ENCODE peak calls at places on chromosomes 2 and 18, in four cellular contexts. E is PC-3, P is neural progenitor cell, O is K562. X is an unnamed sample.

GRCh38 chr2:127707890-127708648 is 6.8 kb downstream of the SFT2D3 start:
- DNase-seq in P (no peak), E (no peak), O (no peak), X (no peak)

GRCh38 chr2:96618599-96619283 is 19.4 kb downstream of the KANSL3 start:
- DNase-seq in P (no peak), E (no peak), O (no peak), X (no peak)

GRCh38 chr2:237630216-237631000 is 3.0 kb downstream of the LRRFIP1 start:
- DNase-seq in P (no peak), O (no peak), E (no peak), X (no peak)

GRCh38 chr2:206442854-206443734 is at the start of gene ADAM23:
- DNase-seq in P (peak), O (peak), E (peak), X (peak)

GRCh38 chr2:127862228-127862627 is 4.3 kb upstream of the POLR2D start:
- DNase-seq in O (no peak), E (no peak), P (no peak), X (no peak)

GRCh38 chr18:57784034-57784815 is 18.9 kb downstream of the ATP8B1 start:
- DNase-seq in E (peak), P (no peak), O (peak), X (no peak)

GRCh38 chr2:225192869-225193268 is 150.6 kb upstream of the DOCK10 start:
- DNase-seq in O (no peak), E (peak), P (no peak), X (no peak)

GRCh38 chr2:149346272-149346671 is 15.9 kb downstream of the LYPD6 start:
- DNase-seq in E (no peak), O (no peak), P (no peak), X (no peak)

GRCh38 chr2:72425996-72426395 is 278.3 kb upstream of the CYP26B1 start:
- DNase-seq in E (no peak), O (no peak), P (no peak), X (no peak)

DNA sequence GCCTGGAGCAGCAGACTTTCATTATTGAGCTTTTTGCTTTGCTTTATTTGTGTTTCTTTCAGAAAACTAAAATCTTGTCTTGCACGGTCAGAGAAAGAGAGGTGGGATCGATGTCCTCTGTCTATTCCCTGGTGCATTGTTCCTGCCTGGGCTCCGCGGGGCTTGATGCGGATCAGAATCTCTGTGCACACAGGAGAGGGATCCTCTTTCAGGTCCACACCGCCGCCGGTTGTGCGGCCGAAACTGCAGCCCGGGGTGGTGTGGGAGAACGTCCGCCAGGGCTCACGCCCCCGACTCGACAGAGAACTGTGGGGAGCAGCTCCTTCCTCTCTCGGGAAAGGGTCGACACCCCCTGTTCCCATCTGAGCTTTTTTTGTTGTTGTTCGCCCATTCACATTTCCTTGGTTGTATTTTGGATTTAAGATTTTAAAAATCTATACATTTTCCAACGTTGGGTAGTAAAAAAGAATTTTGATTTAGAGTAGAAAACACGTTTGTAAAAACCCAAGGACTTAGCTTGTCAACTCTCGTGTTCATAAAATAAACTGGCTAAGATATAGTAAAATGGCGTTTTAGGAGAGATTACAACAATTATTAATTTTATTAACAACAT is 23.6 kb upstream of the ZNF516 start:
- DNase-seq in O (no peak), E (no peak), P (peak), X (peak)
- TF ChIP-seq CTCF in O (no peak), E (no peak), P (peak), X (no peak)

DNA sequence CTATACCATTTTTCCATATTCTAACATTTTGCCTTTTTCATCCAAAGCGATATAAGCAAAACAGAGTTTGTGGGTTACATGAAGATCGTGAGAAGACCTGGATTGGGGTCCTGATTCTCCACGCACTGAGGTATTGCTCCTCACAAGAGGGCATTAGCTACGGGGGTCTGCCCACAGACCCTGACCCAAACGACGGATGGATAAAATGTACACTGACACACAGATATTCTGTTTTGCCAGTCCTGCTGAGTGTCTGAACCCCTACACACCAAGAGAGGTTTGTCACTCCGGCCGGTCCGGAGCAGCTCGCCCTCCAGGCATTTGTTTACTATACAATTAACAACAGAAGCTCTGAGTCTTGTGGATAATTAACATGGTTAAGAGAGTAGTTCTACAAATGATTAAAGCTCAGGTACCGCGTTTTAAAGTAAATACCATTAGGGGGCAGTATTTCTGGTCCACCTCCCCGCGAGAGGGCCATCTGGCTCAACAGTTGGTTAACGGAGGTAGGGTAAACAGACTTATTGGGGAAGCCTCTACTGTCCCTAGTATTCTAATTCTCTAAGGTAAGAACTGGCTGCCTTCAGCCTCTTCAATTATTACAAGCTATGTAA is 28.4 kb downstream of the SCYGR8 start:
- DNase-seq in O (peak), P (peak), E (peak), X (no peak)
- TF ChIP-seq CTCF in O (peak), P (peak), E (peak), X (no peak)

DNA sequence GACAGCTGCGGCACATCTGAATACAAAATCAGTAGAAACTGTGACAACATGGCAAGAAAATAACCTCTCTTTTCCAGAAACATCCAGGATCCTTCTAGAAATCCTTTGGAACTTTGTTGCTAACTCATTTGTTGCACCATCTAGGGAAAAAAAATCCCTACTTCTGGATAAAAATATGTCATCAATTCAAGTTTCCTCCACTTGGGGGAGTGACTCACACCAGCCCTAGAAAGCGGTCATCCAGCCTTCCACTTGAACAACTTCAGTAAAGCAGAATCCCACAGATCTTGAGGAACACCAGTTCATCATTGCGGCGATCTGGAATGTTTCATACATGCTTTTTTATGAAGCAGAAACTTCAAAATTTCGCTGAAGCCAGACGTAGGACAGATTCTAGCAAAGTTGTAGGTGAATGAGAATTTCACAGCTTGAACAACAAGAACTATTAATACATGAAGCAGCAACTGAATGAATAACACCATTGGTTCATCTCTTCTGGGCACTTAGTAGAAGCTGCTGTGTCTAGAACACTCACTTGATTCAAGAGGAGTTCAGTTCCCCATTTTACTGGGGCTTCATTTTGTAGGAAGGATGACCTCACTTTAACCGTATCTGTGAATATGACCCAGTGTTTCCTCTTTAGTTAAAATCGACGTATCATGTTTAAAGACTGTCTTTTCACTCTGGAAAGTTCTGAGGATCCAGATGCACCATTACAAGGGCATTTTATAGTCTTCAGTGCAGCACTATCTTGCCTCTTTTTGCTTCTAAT is 48.0 kb downstream of the LRRTM1 start:
- DNase-seq in E (peak), O (peak), P (peak), X (no peak)
- TF ChIP-seq CTCF in E (peak), O (peak), P (peak), X (no peak)

DNA sequence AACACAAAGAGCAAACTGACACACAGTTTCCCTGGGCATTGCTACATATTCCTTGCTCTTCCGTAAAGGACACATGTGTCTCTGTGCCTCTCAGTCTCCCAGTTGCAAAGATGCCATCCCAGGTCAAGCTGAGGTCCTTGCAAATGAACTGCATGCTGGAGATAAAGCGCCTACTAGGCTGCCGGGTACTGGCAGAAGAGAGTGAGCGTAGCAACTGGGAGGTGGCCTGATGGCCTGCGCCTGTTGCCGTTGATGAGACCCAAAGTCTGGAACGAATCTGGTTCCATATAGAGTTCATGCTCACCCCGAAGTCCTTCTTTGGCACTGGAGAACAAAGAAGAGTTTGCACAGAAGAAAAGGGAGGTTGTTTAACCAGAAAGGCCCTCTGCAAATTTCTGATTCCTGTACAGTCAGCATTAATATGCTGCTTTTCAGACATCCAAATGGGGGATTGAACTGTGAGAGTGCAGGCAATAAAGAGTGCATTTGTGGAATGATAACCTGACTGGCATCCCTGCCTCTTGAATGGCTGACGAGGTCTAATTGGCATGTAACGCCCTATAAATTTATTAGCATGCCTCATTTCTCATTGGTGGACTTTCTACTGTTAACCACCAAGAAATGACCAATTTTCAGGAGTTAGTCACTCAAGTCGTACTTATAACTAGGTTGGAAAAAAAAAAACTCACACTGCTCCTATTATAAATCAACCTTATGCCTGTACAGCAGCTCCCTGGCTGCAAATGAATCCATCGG is 78.7 kb downstream of the GBX2 start:
- DNase-seq in E (no peak), P (no peak), O (no peak), X (no peak)
- TF ChIP-seq CTCF in E (no peak), P (no peak), O (no peak), X (no peak)

GRCh38 chr2:6866239-6866745 is 585 bp upstream of the CMPK2 start:
- DNase-seq in O (peak), P (peak), E (peak), X (no peak)

GRCh38 chr2:6864251-6864758 is 1.4 kb downstream of the CMPK2 start:
- DNase-seq in P (no peak), E (no peak), O (no peak), X (no peak)

GRCh38 chr2:6864938-6865345 is 765 bp downstream of the CMPK2 start:
- DNase-seq in E (no peak), O (no peak), P (peak), X (no peak)

GRCh38 chr2:6866982-6867381 is 1.3 kb upstream of the CMPK2 start:
- DNase-seq in O (no peak), E (no peak), P (no peak), X (no peak)

DNA sequence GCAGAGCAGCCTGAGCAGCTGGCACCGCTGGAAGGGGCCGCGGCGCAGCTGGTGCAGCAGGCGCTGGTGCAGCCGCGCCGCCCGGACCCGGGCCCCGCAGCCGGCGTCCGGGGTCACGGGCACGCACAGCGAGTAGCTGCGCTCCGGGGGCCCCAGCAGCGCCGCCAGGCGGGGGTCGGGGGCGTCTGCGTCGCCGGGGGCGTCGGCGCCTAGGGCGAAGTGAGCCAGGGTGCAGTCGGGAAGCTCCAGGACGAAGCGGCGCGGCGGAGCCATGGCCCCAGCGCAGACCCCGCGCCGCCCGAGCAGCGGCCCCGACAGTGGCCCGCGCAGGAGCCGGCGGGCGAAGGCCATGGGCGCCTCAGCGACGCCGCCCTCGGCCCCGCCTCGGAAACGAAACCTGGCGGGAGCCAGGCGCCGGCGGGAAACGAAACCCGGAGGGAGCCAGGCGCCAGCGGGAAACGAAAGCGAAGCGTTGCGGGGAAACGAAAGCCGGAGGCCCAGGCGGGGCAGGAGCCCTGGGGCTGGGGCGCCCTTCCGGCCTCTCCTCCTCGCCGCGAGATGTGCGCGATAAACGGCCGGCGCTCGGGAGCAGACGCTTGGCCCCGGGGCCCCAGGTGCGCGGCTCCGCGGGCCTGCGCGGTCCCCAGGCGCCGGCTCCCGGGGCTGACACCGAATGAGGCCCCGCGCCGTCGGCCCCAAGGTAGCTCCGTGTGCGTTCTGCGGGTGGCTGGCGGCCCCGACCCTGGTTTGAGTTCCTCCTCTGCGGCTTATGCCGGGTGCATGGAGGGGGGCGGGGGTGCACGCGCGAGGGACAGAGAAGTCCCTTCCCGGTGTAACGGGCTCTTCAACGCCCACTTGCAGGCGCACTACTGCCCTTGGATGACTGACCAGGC is at the start of gene CMPK2:
- DNase-seq in O (peak), E (peak), P (peak), X (peak)
- TF ChIP-seq CTCF in O (peak), E (no peak), P (no peak), X (no peak)

DNA sequence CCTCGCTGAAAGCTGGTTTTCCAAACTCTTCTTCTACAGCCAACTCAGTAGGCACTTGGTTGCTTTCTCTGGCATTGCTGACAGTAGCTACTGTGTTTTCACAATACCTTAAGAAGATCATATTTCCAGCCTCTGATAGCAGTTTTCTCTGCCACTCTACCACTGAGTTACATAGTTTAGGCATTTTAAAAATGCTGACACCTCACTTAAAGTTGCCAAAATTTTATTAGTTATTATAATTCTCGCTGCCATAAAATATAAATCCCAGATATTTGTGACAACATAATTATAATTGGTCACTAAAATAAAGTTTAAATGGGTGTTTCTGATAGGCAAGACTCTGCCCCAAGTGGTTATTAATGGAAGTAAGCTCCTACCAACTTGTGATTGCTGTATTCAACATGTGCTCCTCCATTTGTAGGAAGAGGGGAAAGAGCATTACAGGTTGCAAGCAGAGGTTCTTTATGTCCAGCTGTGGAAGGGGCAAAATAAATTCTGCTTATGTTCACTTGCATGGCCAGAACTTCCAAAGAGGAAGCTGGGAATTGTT is 1202.8 kb downstream of the CNTNAP5 start:
- DNase-seq in P (no peak), O (no peak), E (no peak), X (no peak)
- TF ChIP-seq CTCF in P (peak), O (no peak), E (peak), X (no peak)

DNA sequence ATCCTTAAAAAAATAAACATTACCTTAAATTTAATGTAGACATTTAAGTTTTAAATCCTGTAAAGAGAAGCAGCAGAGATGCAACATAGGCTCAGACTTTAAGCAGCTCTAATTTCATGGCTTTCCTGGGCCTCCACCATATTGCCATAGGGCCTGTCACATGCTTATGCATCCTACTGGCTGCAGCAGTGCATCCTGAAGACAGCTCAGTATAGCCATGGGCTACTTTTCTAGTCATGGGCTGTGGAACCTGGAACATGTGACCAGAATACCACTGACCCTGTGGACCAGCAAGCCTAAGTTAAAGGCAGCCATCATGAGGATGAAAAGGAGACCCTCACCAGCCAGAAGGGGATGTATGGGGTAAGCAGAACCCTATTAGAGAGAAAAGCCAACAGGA is 10.7 kb downstream of the RMP24 start:
- DNase-seq in E (no peak), O (no peak), P (no peak), X (no peak)
- TF ChIP-seq CTCF in E (no peak), O (no peak), P (no peak), X (no peak)

X was measured in activated B cell treated with CpG ODN at 0.5 μM for 24 hours.